ENCODE peak calls at places on chromosomes 7 and 10, in seven cellular contexts. Z, Q, M, W, P, G and S are unnamed samples.
A peak's percentile ranks its signal among the peaks of the same experiment; 100 is the strongest.

GRCh38 chr10:7767209-7767608 is 20.6 kb downstream of the KIN start:
- DNase-seq in Z (no peak), Q (peak; percentile 22), M (peak; percentile 83), W (no peak), P (no peak), G (peak; percentile 91), S (no peak)

GRCh38 chr7:44608916-44609648 is 2.7 kb downstream of the OGDH start:
- DNase-seq in Z (no peak), Q (peak; percentile 34), M (peak; percentile 45), W (no peak), P (no peak), G (no peak), S (no peak)

GRCh38 chr7:36749282-36749960 is 25.1 kb upstream of the AOAH start:
- DNase-seq in Z (no peak), Q (no peak), M (peak; percentile 87), W (no peak), P (no peak), G (peak; percentile 74), S (no peak)

GRCh38 chr7:144454-144826 is 47.9 kb upstream of the FAM20C start:
- DNase-seq in Z (no peak), Q (no peak), M (no peak), W (no peak), P (no peak), G (no peak), S (no peak)

GRCh38 chr7:95004618-95005282 is 97.4 kb downstream of the PPP1R9A start:
- DNase-seq in Z (no peak), Q (no peak), M (peak; percentile 42), W (no peak), P (no peak), G (no peak), S (no peak)

GRCh38 chr10:13206546-13207443 is 27.4 kb downstream of the UCMA start:
- DNase-seq in Z (no peak), Q (no peak), M (peak; percentile 48), W (no peak), P (no peak), G (peak; percentile 81), S (no peak)

GRCh38 chr7:40499718-40500117 is 364.9 kb downstream of the SUGCT start:
- DNase-seq in Z (no peak), Q (no peak), M (peak; percentile 66), W (no peak), P (no peak), G (peak; percentile 19), S (no peak)

GRCh38 chr7:90655566-90655965 is 59.4 kb downstream of the CDK14 start:
- DNase-seq in Z (no peak), Q (peak; percentile 9), M (peak; percentile 97), W (no peak), P (no peak), G (peak; percentile 83), S (no peak)

GRCh38 chr10:119705434-119705831 is 20.4 kb upstream of the INPP5F start:
- DNase-seq in Z (no peak), Q (no peak), M (no peak), W (no peak), P (no peak), G (no peak), S (no peak)

GRCh38 chr10:32983333-32983909 is 25.4 kb upstream of the ITGB1 start:
- DNase-seq in Z (no peak), Q (peak; percentile 85), M (peak; percentile 98), W (no peak), P (no peak), G (peak; percentile 95), S (no peak)

GRCh38 chr7:117762055-117762454 is 111.2 kb downstream of the CTTNBP2 start:
- DNase-seq in Z (no peak), Q (no peak), M (no peak), W (no peak), P (no peak), G (no peak), S (no peak)

GRCh38 chr10:89203237-89203636 is 3.9 kb downstream of the CH25H start:
- DNase-seq in Z (no peak), Q (no peak), M (no peak), W (no peak), P (no peak), G (no peak), S (no peak)

GRCh38 chr10:131436467-131436866 is 124.9 kb upstream of the TCERG1L start:
- DNase-seq in Z (no peak), Q (no peak), M (no peak), W (no peak), P (no peak), G (no peak), S (no peak)

GRCh38 chr10:79380918-79381775 is 33.9 kb downstream of the PPIF start:
- DNase-seq in Z (peak; percentile 27), Q (no peak), M (no peak), W (no peak), P (no peak), G (no peak), S (peak; percentile 4)

GRCh38 chr10:48655426-48656240 is 29.0 kb upstream of the WDFY4 start:
- DNase-seq in Z (no peak), Q (peak; percentile 29), M (peak; percentile 68), W (peak; percentile 64), P (peak; percentile 94), G (peak; percentile 47), S (no peak)

GRCh38 chr10:119421887-119422684 is 120.4 kb downstream of the RGS10 start:
- DNase-seq in Z (no peak), Q (no peak), M (peak; percentile 11), W (no peak), P (no peak), G (no peak), S (no peak)

GRCh38 chr7:10888861-10889260 is 84.8 kb upstream of the PHF14 start:
- DNase-seq in Z (no peak), Q (no peak), M (no peak), W (no peak), P (no peak), G (no peak), S (no peak)

GRCh38 chr7:86949052-86949778 is 110.2 kb downstream of the ELAPOR2 start:
- DNase-seq in Z (no peak), Q (no peak), M (no peak), W (no peak), P (no peak), G (no peak), S (peak; percentile 49)

GRCh38 chr10:103504181-103504783 is 10.8 kb downstream of the NEURL1 start:
- DNase-seq in Z (no peak), Q (peak; percentile 47), M (peak; percentile 98), W (no peak), P (no peak), G (peak; percentile 99), S (no peak)

GRCh38 chr7:101197991-101198390 is 2.8 kb downstream of the MOGAT3 start:
- DNase-seq in Z (no peak), Q (no peak), M (no peak), W (no peak), P (no peak), G (no peak), S (no peak)

GRCh38 chr7:137592232-137592896 is 248.8 kb upstream of the PTN start:
- DNase-seq in Z (no peak), Q (peak; percentile 53), M (peak; percentile 71), W (no peak), P (no peak), G (peak; percentile 87), S (peak; percentile 39)

GRCh38 chr10:12950583-12951128 is 50.9 kb downstream of the CCDC3 start:
- DNase-seq in Z (no peak), Q (no peak), M (no peak), W (no peak), P (no peak), G (no peak), S (no peak)

GRCh38 chr7:28879105-28879504 is 79.0 kb downstream of the TRIL start:
- DNase-seq in Z (no peak), Q (no peak), M (no peak), W (no peak), P (no peak), G (no peak), S (no peak)
- TF ChIP-seq CTCF in Z (no peak), Q (no peak), M (peak; percentile 13), W (no peak), P (no peak), G (no peak), S (no peak)

DNA sequence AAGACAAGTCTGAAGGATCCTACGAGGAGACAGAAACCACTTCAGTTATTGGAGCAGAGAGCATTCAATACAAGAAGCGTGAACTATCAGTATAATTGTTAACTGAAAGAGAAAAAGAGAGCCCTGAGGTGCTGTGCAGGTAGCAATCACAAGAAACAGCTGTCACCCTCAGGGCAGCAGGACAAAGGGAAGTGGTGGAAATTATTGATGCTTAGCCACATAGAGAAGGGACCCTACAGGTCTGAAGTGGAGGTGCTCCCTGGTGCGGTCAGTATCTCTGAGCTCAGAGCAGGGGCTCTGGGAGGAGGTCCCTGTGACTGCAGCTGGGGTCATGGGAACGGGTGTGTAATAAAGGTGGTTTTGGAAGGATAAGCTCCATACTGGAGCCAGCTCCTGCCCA is 97.8 kb upstream of the KLF6 start:
- DNase-seq in Z (no peak), Q (no peak), M (no peak), W (no peak), P (no peak), G (no peak), S (no peak)
- TF ChIP-seq CTCF in Z (no peak), Q (no peak), M (no peak), W (no peak), P (no peak), G (no peak), S (no peak)

GRCh38 chr10:70479626-70480253 is 1.2 kb downstream of the PALD1 start:
- DNase-seq in Z (no peak), Q (no peak), M (no peak), W (no peak), P (no peak), G (no peak), S (no peak)

GRCh38 chr10:70478191-70479160 is at the start of gene PALD1:
- DNase-seq in Z (peak; percentile 79), Q (peak; percentile 56), M (peak; percentile 58), W (no peak), P (no peak), G (peak; percentile 12), S (peak; percentile 80)

GRCh38 chr10:70480254-70480861 is 1.8 kb downstream of the PALD1 start:
- DNase-seq in Z (no peak), Q (no peak), M (no peak), W (no peak), P (no peak), G (no peak), S (no peak)

GRCh38 chr10:70477661-70478162 is 855 bp upstream of the PALD1 start:
- DNase-seq in Z (no peak), Q (peak; percentile 87), M (peak; percentile 38), W (no peak), P (no peak), G (peak; percentile 14), S (peak; percentile 67)

GRCh38 chr10:70479161-70479531 is 579 bp downstream of the PALD1 start:
- DNase-seq in Z (no peak), Q (no peak), M (no peak), W (no peak), P (no peak), G (no peak), S (no peak)
- TF ChIP-seq CTCF in Z (no peak), Q (no peak), M (peak; percentile 10), W (no peak), P (no peak), G (no peak), S (no peak)

GRCh38 chr7:82810558-82811259 is 352.0 kb downstream of the PCLO start:
- DNase-seq in Z (no peak), Q (peak; percentile 35), M (peak; percentile 83), W (no peak), P (no peak), G (peak; percentile 85), S (peak; percentile 27)
- TF ChIP-seq CTCF in Z (peak; percentile 83), Q (peak; percentile 91), M (peak; percentile 83), W (peak; percentile 16), P (peak; percentile 27), G (peak; percentile 75), S (peak; percentile 66)

GRCh38 chr10:75395171-75395954 is 6.2 kb downstream of the ZNF503 start:
- DNase-seq in Z (peak; percentile 88), Q (no peak), M (peak; percentile 42), W (no peak), P (no peak), G (no peak), S (peak; percentile 78)
- TF ChIP-seq CTCF in Z (peak; percentile 99), Q (peak; percentile 84), M (peak; percentile 28), W (peak; percentile 89), P (peak; percentile 85), G (peak; percentile 49), S (peak; percentile 64)